ENCODE peak calls at places on chromosomes 13 and 19, in six cellular contexts. J, T, A, L, V and Q are unnamed samples.

GRCh38 chr13:50366488-50367174 is 351.4 kb downstream of the KCNRG start:
- DNase-seq in T (no peak), A (no peak), J (no peak), L (no peak), V (no peak), Q (no peak)

GRCh38 chr19:35615036-35615435 is 2.5 kb downstream of the HAUS5 start:
- DNase-seq in T (no peak), V (no peak), J (no peak), L (no peak), A (no peak), Q (no peak)

GRCh38 chr13:110109910-110110309 is 197.0 kb downstream of the COL4A1 start:
- DNase-seq in T (peak; percentile 90), J (peak; percentile 90), A (no peak), L (no peak), V (peak; percentile 91), Q (peak; percentile 87)

GRCh38 chr19:17490411-17490810 is 20.1 kb downstream of the SLC27A1 start:
- DNase-seq in L (no peak), V (no peak), A (no peak), J (no peak), T (no peak), Q (no peak)

GRCh38 chr13:31225998-31226675 is 26.4 kb downstream of the B3GLCT start:
- DNase-seq in L (no peak), V (no peak), J (no peak), A (no peak), T (no peak), Q (no peak)

GRCh38 chr13:24671367-24672117 is 8.7 kb upstream of the ATP12A start:
- DNase-seq in A (peak; percentile 67), L (peak; percentile 50), T (peak; percentile 84), V (peak; percentile 64), J (peak; percentile 86), Q (peak; percentile 82)

GRCh38 chr19:34998777-34999497 is 1.2 kb upstream of the GRAMD1A start:
- DNase-seq in A (no peak), J (no peak), T (no peak), V (no peak), L (no peak), Q (no peak)

GRCh38 chr13:97627566-97627965 is 193.6 kb downstream of the RAP2A start:
- DNase-seq in J (peak; percentile 90), A (peak; percentile 31), T (peak; percentile 82), V (peak; percentile 85), L (peak; percentile 62), Q (peak; percentile 92)

GRCh38 chr13:20016649-20017364 is 58.3 kb downstream of the ZMYM2 start:
- DNase-seq in L (no peak), T (no peak), V (no peak), A (no peak), J (no peak), Q (no peak)

GRCh38 chr19:38989066-38989605 is 13.6 kb upstream of the FBXO17 start:
- DNase-seq in J (no peak), A (peak; percentile 55), L (no peak), T (no peak), V (peak; percentile 7), Q (no peak)

GRCh38 chr13:35694031-35694430 is 217.5 kb upstream of the MAB21L1 start:
- DNase-seq in V (no peak), L (no peak), A (no peak), T (no peak), J (no peak), Q (no peak)

GRCh38 chr19:16040642-16041041 is 35.7 kb upstream of the TPM4 start:
- DNase-seq in V (no peak), J (no peak), L (no peak), A (peak; percentile 49), T (peak; percentile 79), Q (no peak)

GRCh38 chr19:10797541-10798256 is 38.3 kb downstream of the TMED1 start:
- DNase-seq in A (no peak), J (no peak), L (no peak), T (peak; percentile 15), V (no peak), Q (no peak)

GRCh38 chr19:10478476-10478875 is 24.7 kb downstream of the KEAP1 start:
- DNase-seq in T (no peak), J (no peak), A (no peak), L (no peak), V (no peak), Q (no peak)

GRCh38 chr19:6034512-6034911 is 56.6 kb upstream of the RANBP3 start:
- DNase-seq in A (no peak), L (no peak), T (no peak), J (no peak), V (no peak), Q (no peak)

GRCh38 chr19:49927526-49928264 is 1.3 kb upstream of the ATF5 start:
- DNase-seq in T (no peak), L (no peak), J (no peak), V (no peak), A (no peak), Q (no peak)

GRCh38 chr19:34645551-34645950 is 31.4 kb downstream of the SCGB2B2 start:
- DNase-seq in J (no peak), A (no peak), V (no peak), T (no peak), L (no peak), Q (no peak)

DNA sequence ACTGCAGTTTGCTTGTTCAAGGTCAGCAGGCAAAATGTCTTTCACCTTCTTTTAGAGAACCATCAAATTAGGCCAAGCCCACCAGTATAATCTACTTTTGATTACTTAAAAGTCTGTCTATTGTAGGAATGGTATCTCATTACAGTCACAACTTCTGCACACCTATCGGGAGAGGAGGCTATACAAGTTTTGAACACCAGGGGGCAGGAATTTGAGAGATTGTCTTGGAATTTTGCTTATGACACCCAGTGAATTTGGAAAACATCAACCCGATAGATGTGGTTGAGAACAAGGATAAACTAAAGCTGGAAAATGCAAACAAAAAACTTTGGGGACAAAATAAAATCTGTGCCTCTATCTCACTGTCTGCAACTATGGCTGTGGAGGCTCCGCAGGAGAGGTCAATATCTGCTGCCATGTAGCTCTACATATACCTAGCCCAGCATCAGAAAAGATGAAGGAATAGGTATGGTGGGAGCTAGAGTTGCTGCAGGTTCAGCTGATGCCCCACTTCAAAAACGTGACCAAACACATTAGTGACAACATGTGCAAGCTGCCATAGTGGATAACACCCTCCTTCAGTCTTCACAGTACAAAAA is 1299.2 kb upstream of the SPRY2 start:
- DNase-seq in A (peak; percentile 1), J (no peak), V (no peak), L (no peak), T (no peak), Q (peak; percentile 58)
- TF ChIP-seq CTCF in A (peak; percentile 8), J (peak; percentile 33), V (peak; percentile 42), L (no peak), T (peak; percentile 23), Q (peak; percentile 56)

DNA sequence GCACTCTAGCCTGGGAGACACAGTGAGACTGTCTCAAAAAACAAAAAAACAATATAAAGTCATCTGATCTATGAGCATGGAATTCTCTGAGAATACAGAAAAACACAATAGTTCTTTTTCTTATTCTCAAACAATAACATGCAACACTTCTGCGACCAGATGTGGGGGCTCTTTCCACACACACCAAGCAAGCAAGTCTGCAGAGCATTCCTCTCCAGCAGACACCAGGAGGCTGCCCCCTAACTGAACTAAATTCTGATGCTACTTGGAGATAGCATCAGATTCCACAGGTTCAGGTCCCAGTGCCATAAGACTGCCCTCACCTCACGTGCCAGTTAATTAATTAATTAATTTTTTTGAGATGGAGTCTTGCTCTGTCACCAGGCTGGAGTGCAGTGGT is 27.7 kb downstream of the ZNF101 start:
- DNase-seq in T (no peak), V (no peak), A (no peak), J (no peak), L (no peak), Q (no peak)
- TF ChIP-seq CTCF in T (no peak), V (no peak), A (no peak), J (no peak), L (no peak), Q (no peak)

GRCh38 chr19:1106841-1107654 is 3.3 kb downstream of the GPX4 start:
- DNase-seq in T (peak; percentile 61), L (no peak), V (no peak), A (peak; percentile 86), J (no peak), Q (peak; percentile 82)
- TF ChIP-seq CTCF in T (peak; percentile 17), L (no peak), V (peak; percentile 40), A (no peak), J (peak; percentile 43), Q (peak; percentile 34)

GRCh38 chr13:112586334-112586733 is 1.6 kb downstream of the TUBGCP3 start:
- DNase-seq in T (no peak), L (no peak), J (no peak), V (no peak), A (no peak), Q (no peak)
- TF ChIP-seq CTCF in T (no peak), L (no peak), J (no peak), V (no peak), A (no peak), Q (no peak)

DNA sequence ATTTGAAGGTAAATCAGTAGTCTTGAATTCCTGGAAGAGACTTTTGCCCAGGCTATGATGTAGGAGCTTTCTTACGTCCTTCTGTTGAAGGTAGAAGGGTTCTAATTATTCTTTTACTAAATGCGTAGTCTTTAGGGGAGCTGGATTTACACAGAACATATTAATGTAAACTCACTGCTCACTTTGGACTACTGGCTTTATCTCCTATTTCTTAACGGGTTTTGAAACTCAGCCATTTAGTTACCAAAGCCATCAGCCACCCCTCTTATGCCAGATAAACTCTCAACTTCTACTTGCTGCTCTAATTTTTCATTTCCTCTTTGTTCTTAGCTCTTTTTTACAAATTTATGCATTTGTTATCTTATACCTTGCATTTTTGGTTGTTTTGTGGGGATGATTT is 81.5 kb downstream of the FNDC3A start:
- DNase-seq in V (no peak), A (no peak), L (no peak), T (no peak), J (no peak), Q (no peak)
- TF ChIP-seq CTCF in V (no peak), A (no peak), L (no peak), T (no peak), J (no peak), Q (no peak)

GRCh38 chr19:13872695-13873389 is 4.1 kb upstream of the NANOS3 start:
- DNase-seq in A (peak; percentile 47), J (no peak), T (no peak), V (no peak), L (no peak), Q (no peak)
- TF ChIP-seq CTCF in A (peak; percentile 37), J (peak; percentile 37), T (no peak), V (peak; percentile 35), L (no peak), Q (no peak)